ENCODE peak calls at places on chromosomes 1 and 21, in six cellular contexts. One of them, this sample, is unnamed.

GRCh38 chr1:36824390-36824861 is 209.9 kb downstream of the GRIK3 start:
- DNase-seq in fibroblast of the conjunctiva: no peak
- DNase-seq in activated CD4-positive, alpha-beta T cell treated with anti-CD3 and anti-CD28 coated beads for 36 hours: no peak
- DNase-seq in stimulated activated CD4-positive, alpha-beta T cell treated with anti-CD3 and anti-CD28 coated beads, TNF-alpha, amount 100 ng/mL, for 48 hours: no peak
- DNase-seq in T-helper 1 cell: no peak
- DNase-seq in EL: no peak
- DNase-seq in this sample: no peak

GRCh38 chr1:157496121-157496526 is 56.2 kb downstream of the FCRL5 start:
- DNase-seq in fibroblast of the conjunctiva: peak; percentile 12
- DNase-seq in EL: peak; percentile 42
- DNase-seq in stimulated activated CD4-positive, alpha-beta T cell treated with anti-CD3 and anti-CD28 coated beads, TNF-alpha, amount 100 ng/mL, for 48 hours: no peak
- DNase-seq in activated CD4-positive, alpha-beta T cell treated with anti-CD3 and anti-CD28 coated beads for 36 hours: peak; percentile 55
- DNase-seq in T-helper 1 cell: no peak
- DNase-seq in this sample: no peak

GRCh38 chr1:44327679-44328491 is 27.2 kb downstream of the ERI3 start:
- DNase-seq in activated CD4-positive, alpha-beta T cell treated with anti-CD3 and anti-CD28 coated beads for 36 hours: no peak
- DNase-seq in EL: peak; percentile 100
- DNase-seq in T-helper 1 cell: no peak
- DNase-seq in stimulated activated CD4-positive, alpha-beta T cell treated with anti-CD3 and anti-CD28 coated beads, TNF-alpha, amount 100 ng/mL, for 48 hours: no peak
- DNase-seq in fibroblast of the conjunctiva: peak; percentile 100
- DNase-seq in this sample: no peak

GRCh38 chr1:201327687-201328240 is 44.5 kb downstream of the PKP1 start:
- DNase-seq in stimulated activated CD4-positive, alpha-beta T cell treated with anti-CD3 and anti-CD28 coated beads, TNF-alpha, amount 100 ng/mL, for 48 hours: no peak
- DNase-seq in activated CD4-positive, alpha-beta T cell treated with anti-CD3 and anti-CD28 coated beads for 36 hours: no peak
- DNase-seq in EL: no peak
- DNase-seq in T-helper 1 cell: no peak
- DNase-seq in fibroblast of the conjunctiva: no peak
- DNase-seq in this sample: no peak

GRCh38 chr1:17958704-17959103 is 148.9 kb upstream of the IGSF21 start:
- DNase-seq in EL: no peak
- DNase-seq in activated CD4-positive, alpha-beta T cell treated with anti-CD3 and anti-CD28 coated beads for 36 hours: no peak
- DNase-seq in stimulated activated CD4-positive, alpha-beta T cell treated with anti-CD3 and anti-CD28 coated beads, TNF-alpha, amount 100 ng/mL, for 48 hours: no peak
- DNase-seq in fibroblast of the conjunctiva: no peak
- DNase-seq in T-helper 1 cell: no peak
- DNase-seq in this sample: no peak

GRCh38 chr1:104195395-104195794 is 445.7 kb downstream of the AMY1C start:
- DNase-seq in T-helper 1 cell: no peak
- DNase-seq in fibroblast of the conjunctiva: no peak
- DNase-seq in EL: no peak
- DNase-seq in activated CD4-positive, alpha-beta T cell treated with anti-CD3 and anti-CD28 coated beads for 36 hours: no peak
- DNase-seq in stimulated activated CD4-positive, alpha-beta T cell treated with anti-CD3 and anti-CD28 coated beads, TNF-alpha, amount 100 ng/mL, for 48 hours: no peak
- DNase-seq in this sample: no peak

GRCh38 chr1:231396643-231397042 is 25.4 kb downstream of the EGLN1 start:
- DNase-seq in stimulated activated CD4-positive, alpha-beta T cell treated with anti-CD3 and anti-CD28 coated beads, TNF-alpha, amount 100 ng/mL, for 48 hours: no peak
- DNase-seq in fibroblast of the conjunctiva: no peak
- DNase-seq in activated CD4-positive, alpha-beta T cell treated with anti-CD3 and anti-CD28 coated beads for 36 hours: no peak
- DNase-seq in EL: peak; percentile 29
- DNase-seq in T-helper 1 cell: no peak
- DNase-seq in this sample: no peak

GRCh38 chr21:43368685-43369084 is 58.2 kb downstream of the SIK1 start:
- DNase-seq in fibroblast of the conjunctiva: no peak
- DNase-seq in EL: no peak
- DNase-seq in T-helper 1 cell: no peak
- DNase-seq in activated CD4-positive, alpha-beta T cell treated with anti-CD3 and anti-CD28 coated beads for 36 hours: no peak
- DNase-seq in stimulated activated CD4-positive, alpha-beta T cell treated with anti-CD3 and anti-CD28 coated beads, TNF-alpha, amount 100 ng/mL, for 48 hours: no peak
- DNase-seq in this sample: no peak

GRCh38 chr1:162987866-162988265 is 81.3 kb upstream of the RGS4 start:
- DNase-seq in activated CD4-positive, alpha-beta T cell treated with anti-CD3 and anti-CD28 coated beads for 36 hours: no peak
- DNase-seq in stimulated activated CD4-positive, alpha-beta T cell treated with anti-CD3 and anti-CD28 coated beads, TNF-alpha, amount 100 ng/mL, for 48 hours: no peak
- DNase-seq in fibroblast of the conjunctiva: no peak
- DNase-seq in T-helper 1 cell: no peak
- DNase-seq in EL: peak; percentile 29
- DNase-seq in this sample: no peak

GRCh38 chr1:234987415-234988159 is 141.1 kb downstream of the TOMM20 start:
- DNase-seq in T-helper 1 cell: no peak
- DNase-seq in activated CD4-positive, alpha-beta T cell treated with anti-CD3 and anti-CD28 coated beads for 36 hours: no peak
- DNase-seq in fibroblast of the conjunctiva: peak; percentile 48
- DNase-seq in EL: peak; percentile 93
- DNase-seq in stimulated activated CD4-positive, alpha-beta T cell treated with anti-CD3 and anti-CD28 coated beads, TNF-alpha, amount 100 ng/mL, for 48 hours: no peak
- DNase-seq in this sample: no peak

GRCh38 chr1:27601321-27601770 is 2.6 kb downstream of the AHDC1 start:
- DNase-seq in fibroblast of the conjunctiva: no peak
- DNase-seq in EL: no peak
- DNase-seq in stimulated activated CD4-positive, alpha-beta T cell treated with anti-CD3 and anti-CD28 coated beads, TNF-alpha, amount 100 ng/mL, for 48 hours: no peak
- DNase-seq in activated CD4-positive, alpha-beta T cell treated with anti-CD3 and anti-CD28 coated beads for 36 hours: no peak
- DNase-seq in T-helper 1 cell: no peak
- DNase-seq in this sample: no peak

GRCh38 chr1:150575518-150576366 is 3.7 kb downstream of the MCL1 start:
- DNase-seq in fibroblast of the conjunctiva: no peak
- DNase-seq in EL: peak; percentile 21
- DNase-seq in T-helper 1 cell: no peak
- DNase-seq in activated CD4-positive, alpha-beta T cell treated with anti-CD3 and anti-CD28 coated beads for 36 hours: no peak
- DNase-seq in stimulated activated CD4-positive, alpha-beta T cell treated with anti-CD3 and anti-CD28 coated beads, TNF-alpha, amount 100 ng/mL, for 48 hours: no peak
- DNase-seq in this sample: no peak

GRCh38 chr1:157920748-157921147 is 72.7 kb upstream of the KIRREL1 start:
- DNase-seq in fibroblast of the conjunctiva: no peak
- DNase-seq in EL: no peak
- DNase-seq in stimulated activated CD4-positive, alpha-beta T cell treated with anti-CD3 and anti-CD28 coated beads, TNF-alpha, amount 100 ng/mL, for 48 hours: no peak
- DNase-seq in activated CD4-positive, alpha-beta T cell treated with anti-CD3 and anti-CD28 coated beads for 36 hours: no peak
- DNase-seq in T-helper 1 cell: no peak
- DNase-seq in this sample: no peak

GRCh38 chr1:35883681-35884155 is 709 bp downstream of the AGO1 start:
- DNase-seq in stimulated activated CD4-positive, alpha-beta T cell treated with anti-CD3 and anti-CD28 coated beads, TNF-alpha, amount 100 ng/mL, for 48 hours: peak; percentile 25
- DNase-seq in T-helper 1 cell: peak; percentile 36
- DNase-seq in fibroblast of the conjunctiva: peak; percentile 4
- DNase-seq in EL: peak; percentile 49
- DNase-seq in activated CD4-positive, alpha-beta T cell treated with anti-CD3 and anti-CD28 coated beads for 36 hours: peak; percentile 68
- DNase-seq in this sample: no peak

GRCh38 chr1:38015978-38016640 is 3.6 kb downstream of the UTP11 start:
- DNase-seq in stimulated activated CD4-positive, alpha-beta T cell treated with anti-CD3 and anti-CD28 coated beads, TNF-alpha, amount 100 ng/mL, for 48 hours: no peak
- DNase-seq in T-helper 1 cell: no peak
- DNase-seq in activated CD4-positive, alpha-beta T cell treated with anti-CD3 and anti-CD28 coated beads for 36 hours: no peak
- DNase-seq in EL: no peak
- DNase-seq in fibroblast of the conjunctiva: no peak
- DNase-seq in this sample: no peak

GRCh38 chr1:157580179-157580827 is 17.6 kb downstream of the FCRL4 start:
- DNase-seq in EL: peak; percentile 49
- DNase-seq in fibroblast of the conjunctiva: peak; percentile 29
- DNase-seq in activated CD4-positive, alpha-beta T cell treated with anti-CD3 and anti-CD28 coated beads for 36 hours: peak; percentile 13
- DNase-seq in stimulated activated CD4-positive, alpha-beta T cell treated with anti-CD3 and anti-CD28 coated beads, TNF-alpha, amount 100 ng/mL, for 48 hours: no peak
- DNase-seq in T-helper 1 cell: no peak
- DNase-seq in this sample: no peak

GRCh38 chr1:3261969-3262579 is 192.4 kb upstream of the ARHGEF16 start:
- DNase-seq in T-helper 1 cell: no peak
- DNase-seq in stimulated activated CD4-positive, alpha-beta T cell treated with anti-CD3 and anti-CD28 coated beads, TNF-alpha, amount 100 ng/mL, for 48 hours: no peak
- DNase-seq in EL: no peak
- DNase-seq in activated CD4-positive, alpha-beta T cell treated with anti-CD3 and anti-CD28 coated beads for 36 hours: no peak
- DNase-seq in fibroblast of the conjunctiva: no peak
- DNase-seq in this sample: no peak